ENCODE peak calls at places on chromosomes 4 and X, in four cellular contexts. One of them, this sample, is unnamed.

GRCh38 chr4:95421869-95422268 is 126.9 kb downstream of the UNC5C start:
- DNase-seq in SK-N-SH: no peak
- DNase-seq in WTC11: no peak
- DNase-seq in H1: no peak
- DNase-seq in this sample: no peak

GRCh38 chrX:150018931-150019331 is 80.6 kb upstream of the EOLA2 start:
- DNase-seq in WTC11: no peak
- DNase-seq in SK-N-SH: no peak
- DNase-seq in H1: no peak
- DNase-seq in this sample: no peak

GRCh38 chrX:52979993-52980392 is 21.7 kb upstream of the FAM156A start:
- DNase-seq in WTC11: no peak
- DNase-seq in SK-N-SH: no peak
- DNase-seq in H1: no peak
- DNase-seq in this sample: no peak

GRCh38 chr4:83009529-83009928 is 1.1 kb downstream of the LIN54 start:
- DNase-seq in SK-N-SH: no peak
- DNase-seq in H1: no peak
- DNase-seq in WTC11: no peak
- DNase-seq in this sample: no peak

GRCh38 chrX:1134976-1135375 is 77.5 kb downstream of the CRLF2 start:
- DNase-seq in WTC11: no peak
- DNase-seq in SK-N-SH: no peak
- DNase-seq in H1: no peak
- DNase-seq in this sample: no peak

GRCh38 chrX:3271485-3272186 is 74.8 kb downstream of the MXRA5 start:
- DNase-seq in WTC11: no peak
- DNase-seq in SK-N-SH: no peak
- DNase-seq in H1: no peak
- DNase-seq in this sample: no peak

GRCh38 chrX:69179380-69179911 is 14.2 kb upstream of the PJA1 start:
- DNase-seq in H1: no peak
- DNase-seq in WTC11: peak; percentile 33
- DNase-seq in SK-N-SH: peak; percentile 72
- DNase-seq in this sample: no peak

GRCh38 chr4:185559913-185560281 is 24.6 kb upstream of the PDLIM3 start:
- DNase-seq in SK-N-SH: no peak
- DNase-seq in WTC11: peak; percentile 14
- DNase-seq in H1: no peak
- DNase-seq in this sample: peak; percentile 37

GRCh38 chr4:14844059-14844458 is 158.2 kb upstream of the CPEB2 start:
- DNase-seq in WTC11: no peak
- DNase-seq in H1: no peak
- DNase-seq in SK-N-SH: no peak
- DNase-seq in this sample: no peak

GRCh38 chrX:21529771-21530170 is 128.4 kb downstream of the KLHL34 start:
- DNase-seq in WTC11: no peak
- DNase-seq in SK-N-SH: no peak
- DNase-seq in H1: no peak
- DNase-seq in this sample: no peak

GRCh38 chr4:121977251-121978168 is 25.6 kb upstream of the TRPC3 start:
- DNase-seq in WTC11: no peak
- DNase-seq in H1: no peak
- DNase-seq in SK-N-SH: no peak
- DNase-seq in this sample: no peak

GRCh38 chr4:23957465-23957864 is 67.6 kb upstream of the PPARGC1A start:
- DNase-seq in SK-N-SH: no peak
- DNase-seq in WTC11: no peak
- DNase-seq in H1: no peak
- DNase-seq in this sample: no peak

DNA sequence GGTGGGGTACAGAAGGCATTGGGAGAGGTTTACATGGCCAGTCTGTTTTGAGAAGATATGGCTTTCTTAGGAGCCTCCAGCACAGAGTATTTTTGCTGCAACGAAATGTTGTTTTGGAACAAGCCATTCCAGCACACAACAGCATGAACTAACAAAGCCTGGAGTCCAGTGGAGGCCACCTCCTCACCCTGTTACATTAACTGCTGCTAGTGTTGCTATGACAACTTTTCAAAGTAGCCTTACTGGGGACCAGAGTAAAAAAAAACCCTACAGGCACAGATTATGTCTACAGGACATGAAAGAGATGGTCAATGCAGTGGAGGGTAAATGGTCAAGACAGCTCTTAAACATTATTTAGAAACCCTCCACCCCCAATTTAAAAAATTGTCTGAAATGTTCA is 274.2 kb upstream of the NOCT start:
- DNase-seq in SK-N-SH: no peak
- DNase-seq in H1: no peak
- DNase-seq in WTC11: no peak
- DNase-seq in this sample: no peak
- TF ChIP-seq TEAD4 in SK-N-SH: no peak
- TF ChIP-seq TEAD4 in H1: no peak
- TF ChIP-seq TEAD4 in WTC11: no peak
- TF ChIP-seq TEAD4 in this sample: no peak

GRCh38 chr4:116913451-116913850 is 171.9 kb downstream of the TRAM1L1 start:
- DNase-seq in H1: no peak
- DNase-seq in SK-N-SH: no peak
- DNase-seq in WTC11: no peak
- DNase-seq in this sample: no peak
- TF ChIP-seq TEAD4 in H1: no peak
- TF ChIP-seq TEAD4 in SK-N-SH: no peak
- TF ChIP-seq TEAD4 in WTC11: no peak
- TF ChIP-seq TEAD4 in this sample: no peak

GRCh38 chrX:154382483-154383069 is 3.5 kb downstream of the EMD start:
- DNase-seq in SK-N-SH: no peak
- DNase-seq in WTC11: no peak
- DNase-seq in H1: no peak
- DNase-seq in this sample: no peak
- TF ChIP-seq TEAD4 in SK-N-SH: no peak
- TF ChIP-seq TEAD4 in WTC11: no peak
- TF ChIP-seq TEAD4 in H1: no peak
- TF ChIP-seq TEAD4 in this sample: no peak

GRCh38 chr4:98653890-98654867 is 4.2 kb downstream of the TSPAN5 start:
- DNase-seq in H1: no peak
- DNase-seq in SK-N-SH: no peak
- DNase-seq in WTC11: no peak
- DNase-seq in this sample: no peak
- TF ChIP-seq TEAD4 in H1: no peak
- TF ChIP-seq TEAD4 in SK-N-SH: peak; percentile 42
- TF ChIP-seq TEAD4 in WTC11: no peak
- TF ChIP-seq TEAD4 in this sample: no peak

DNA sequence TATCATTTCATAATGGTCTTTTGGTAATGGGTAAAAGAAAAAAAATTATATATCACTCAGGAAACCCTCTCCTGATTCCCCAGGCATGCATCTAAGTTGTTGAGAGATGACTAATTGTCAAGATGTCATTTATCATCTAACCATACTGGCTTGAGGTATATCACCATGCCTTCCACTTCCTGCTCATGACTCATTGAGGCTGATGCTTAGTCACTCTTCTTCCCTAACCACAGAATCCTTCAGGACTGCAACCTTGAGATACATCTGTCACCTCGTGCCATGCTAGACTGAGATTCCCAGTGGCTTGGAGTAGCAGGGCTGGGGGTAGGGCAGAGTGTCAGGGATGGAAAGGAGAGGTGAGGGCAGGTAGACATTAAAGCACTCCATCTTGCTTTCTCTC is 782.5 kb upstream of the INTU start:
- DNase-seq in SK-N-SH: peak; percentile 1
- DNase-seq in WTC11: no peak
- DNase-seq in H1: no peak
- DNase-seq in this sample: peak; percentile 91
- TF ChIP-seq TEAD4 in SK-N-SH: peak; percentile 97
- TF ChIP-seq TEAD4 in WTC11: no peak
- TF ChIP-seq TEAD4 in H1: no peak
- TF ChIP-seq TEAD4 in this sample: peak; percentile 91

DNA sequence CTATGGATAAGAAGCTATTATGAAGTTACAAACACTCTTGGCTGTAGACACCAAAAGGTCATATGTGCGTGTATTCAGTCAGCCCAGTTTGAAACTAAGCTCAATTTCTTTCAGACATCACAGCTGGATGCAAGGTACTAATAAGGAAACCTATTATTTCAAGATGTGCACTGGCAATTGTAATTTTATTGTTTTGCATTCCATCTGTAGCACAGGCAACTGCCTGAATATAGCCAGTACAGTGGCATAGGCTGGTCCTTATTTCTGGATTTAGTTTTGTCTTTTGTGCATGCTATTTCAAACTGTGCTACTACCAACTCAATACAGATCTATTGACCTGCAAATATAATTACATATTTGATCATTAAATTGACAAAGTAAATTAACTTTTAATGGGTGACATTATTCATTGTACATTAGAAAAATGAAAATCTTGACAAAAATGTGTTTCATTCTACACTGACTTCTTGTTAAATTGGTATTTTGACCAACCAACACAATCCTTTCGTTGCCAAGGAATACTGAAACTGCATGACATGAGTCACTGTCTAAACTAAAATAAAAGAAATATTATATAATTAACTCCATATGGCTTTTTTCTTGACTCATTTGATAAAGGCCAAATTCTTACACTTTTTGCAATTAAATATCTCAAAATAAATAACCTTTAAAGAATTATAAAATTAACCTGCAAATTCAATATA is 594.3 kb upstream of the ADGRL3 start:
- DNase-seq in SK-N-SH: no peak
- DNase-seq in H1: no peak
- DNase-seq in WTC11: no peak
- DNase-seq in this sample: no peak
- TF ChIP-seq TEAD4 in SK-N-SH: no peak
- TF ChIP-seq TEAD4 in H1: no peak
- TF ChIP-seq TEAD4 in WTC11: no peak
- TF ChIP-seq TEAD4 in this sample: no peak

DNA sequence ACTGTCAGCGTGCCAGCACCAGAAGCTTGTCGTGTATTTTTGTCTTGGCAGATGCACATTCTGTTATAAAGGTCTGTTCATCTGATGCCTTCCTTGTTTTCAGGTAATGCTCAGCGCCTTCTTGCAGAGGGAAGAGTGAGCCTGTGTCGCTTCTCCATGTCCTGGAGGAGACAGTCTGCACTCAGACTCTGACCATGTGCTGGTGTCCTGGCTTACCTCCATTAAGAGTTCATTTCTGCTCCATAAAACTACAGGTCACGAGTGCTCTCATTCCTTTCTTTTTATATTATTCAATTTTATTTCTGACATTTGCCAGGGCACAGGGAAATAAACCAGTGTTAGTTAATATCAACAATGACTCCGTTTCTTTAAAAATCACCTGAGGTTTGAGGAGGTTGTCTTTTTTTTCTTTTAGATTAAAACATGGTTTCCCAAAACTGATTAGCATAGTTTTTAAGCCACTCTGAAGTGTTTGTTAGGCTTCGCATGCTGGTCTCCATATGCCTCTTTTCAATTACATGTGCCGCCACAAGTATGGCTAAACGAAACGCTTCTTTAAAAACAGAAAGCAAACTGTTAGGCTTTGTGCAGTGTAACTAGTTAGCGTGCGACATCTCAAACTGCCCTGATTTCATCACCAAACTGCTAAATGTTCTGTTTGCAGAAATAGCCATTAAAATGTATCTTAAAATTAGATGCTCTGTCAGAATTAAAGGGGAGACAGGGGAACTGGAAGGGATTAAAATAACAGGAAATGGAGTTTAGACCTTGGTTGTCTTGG is 215.3 kb upstream of the GK2 start:
- DNase-seq in SK-N-SH: no peak
- DNase-seq in WTC11: no peak
- DNase-seq in H1: no peak
- DNase-seq in this sample: no peak
- TF ChIP-seq TEAD4 in SK-N-SH: no peak
- TF ChIP-seq TEAD4 in WTC11: no peak
- TF ChIP-seq TEAD4 in H1: no peak
- TF ChIP-seq TEAD4 in this sample: no peak

DNA sequence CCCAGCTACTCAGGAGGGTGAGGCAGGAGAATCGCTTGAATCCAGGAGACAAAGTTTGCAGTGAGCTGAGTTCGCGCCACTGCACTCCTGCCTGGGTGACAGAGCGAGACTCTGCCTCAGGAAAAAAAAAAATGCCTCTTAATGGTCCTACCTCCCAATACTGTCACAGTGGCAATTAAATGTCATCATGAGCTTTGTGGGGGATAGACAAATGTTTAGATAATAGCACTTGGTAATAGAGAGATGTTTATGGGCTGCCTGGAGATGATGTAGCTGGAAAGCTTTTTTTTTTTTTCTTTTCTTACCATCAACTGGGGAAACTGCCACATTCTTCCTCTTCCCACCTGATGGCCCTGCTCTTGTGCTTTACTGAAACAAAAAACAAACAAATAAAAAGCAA is 33.1 kb downstream of the GRK4 start:
- DNase-seq in H1: no peak
- DNase-seq in SK-N-SH: no peak
- DNase-seq in WTC11: no peak
- DNase-seq in this sample: no peak
- TF ChIP-seq TEAD4 in H1: no peak
- TF ChIP-seq TEAD4 in SK-N-SH: no peak
- TF ChIP-seq TEAD4 in WTC11: no peak
- TF ChIP-seq TEAD4 in this sample: no peak

GRCh38 chr4:5746250-5746649 is 35.2 kb downstream of the EVC start:
- DNase-seq in SK-N-SH: no peak
- DNase-seq in WTC11: no peak
- DNase-seq in H1: no peak
- DNase-seq in this sample: no peak

GRCh38 chr4:5746829-5747745 is 36.1 kb downstream of the EVC start:
- DNase-seq in H1: no peak
- DNase-seq in WTC11: no peak
- DNase-seq in SK-N-SH: no peak
- DNase-seq in this sample: no peak

GRCh38 chr4:5749568-5749967 is 38.6 kb downstream of the EVC start:
- DNase-seq in WTC11: no peak
- DNase-seq in H1: no peak
- DNase-seq in SK-N-SH: no peak
- DNase-seq in this sample: no peak

GRCh38 chr4:5750052-5750950 is 39.3 kb downstream of the EVC start:
- DNase-seq in H1: no peak
- DNase-seq in SK-N-SH: no peak
- DNase-seq in WTC11: no peak
- DNase-seq in this sample: peak; percentile 11

DNA sequence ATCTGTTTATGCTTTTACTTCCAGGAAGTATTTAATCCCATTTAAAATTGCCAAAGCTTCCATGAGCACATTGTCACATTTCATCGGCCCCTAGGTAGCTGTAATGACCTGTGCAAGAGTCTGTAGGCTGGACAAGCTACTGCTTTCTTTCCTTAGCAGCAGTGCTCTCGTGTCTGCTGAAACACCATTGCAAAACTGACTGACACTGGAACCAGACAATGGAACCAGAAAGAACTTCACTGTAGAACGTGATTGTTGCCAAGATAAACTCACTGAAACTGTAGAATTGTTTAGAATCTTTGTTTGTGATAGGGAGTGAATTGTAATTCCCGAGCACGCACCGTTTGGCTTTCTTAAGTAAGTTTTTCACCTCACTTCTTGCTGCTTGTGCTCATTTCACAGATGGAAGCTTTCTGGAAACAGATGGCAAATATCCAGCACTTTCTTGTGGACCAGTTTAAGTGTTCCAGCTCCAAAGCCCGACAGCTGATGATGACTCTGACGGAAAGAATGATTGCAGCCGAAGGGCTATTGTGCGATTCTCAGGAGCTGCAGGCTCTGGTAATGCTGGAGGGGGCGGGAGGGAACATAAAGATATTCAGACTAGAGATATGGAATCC is 36.9 kb downstream of the EVC start:
- DNase-seq in SK-N-SH: no peak
- DNase-seq in H1: no peak
- DNase-seq in WTC11: no peak
- DNase-seq in this sample: no peak
- TF ChIP-seq TEAD4 in SK-N-SH: no peak
- TF ChIP-seq TEAD4 in H1: no peak
- TF ChIP-seq TEAD4 in WTC11: no peak
- TF ChIP-seq TEAD4 in this sample: no peak

This sample was measured in K562.